ENCODE peak calls at places on chromosomes 6 and 20, in eight cellular contexts. C is nephron progenitor cell; U is activated T-helper 1 cell treated with anti-CD3 and anti-CD28 coated beads, Interleukin-2, amount 50 U/mL, for 16 hours; E is heart right ventricle; P is brain microvascular endothelial cell; Q is GDM1; Z is nucleus accumbens; V is RWPE1. M is an unnamed sample.

GRCh38 chr6:158488065-158488464 is 71.8 kb upstream of the TMEM181 start:
- DNase-seq in Q (no peak), P (peak; percentile 94), C (no peak), E (no peak), V (peak; percentile 87), U (no peak), Z (no peak), M (peak; percentile 88)

GRCh38 chr20:14711681-14712080 is 374.3 kb upstream of the FLRT3 start:
- DNase-seq in U (no peak), E (no peak), Z (no peak), P (no peak), C (no peak), Q (no peak), V (no peak), M (peak; percentile 49)

GRCh38 chr6:17580518-17581048 is 19.5 kb upstream of the FAM8A1 start:
- DNase-seq in P (peak; percentile 25), C (peak; percentile 28), Q (no peak), U (no peak), V (peak; percentile 26), E (no peak), Z (no peak), M (peak; percentile 42)

GRCh38 chr6:2478200-2478599 is 232.8 kb upstream of the GMDS start:
- DNase-seq in Z (no peak), U (no peak), P (peak; percentile 86), C (peak; percentile 10), Q (no peak), E (peak; percentile 13), V (no peak), M (peak; percentile 45)

GRCh38 chr20:8557711-8558110 is 425.6 kb downstream of the PLCB1 start:
- DNase-seq in E (no peak), C (no peak), Z (no peak), V (no peak), U (no peak), P (peak; percentile 13), Q (no peak), M (peak; percentile 55)

GRCh38 chr6:142301421-142302391 is at the start of gene ADGRG6:
- DNase-seq in C (peak; percentile 71), E (peak; percentile 17), V (peak; percentile 48), U (peak; percentile 0), Q (no peak), P (no peak), Z (no peak), M (peak; percentile 56)

GRCh38 chr6:38640216-38640909 is 634 bp upstream of the BTBD9 start:
- DNase-seq in Z (peak; percentile 15), E (no peak), P (no peak), V (no peak), C (peak; percentile 4), Q (no peak), U (no peak), M (peak; percentile 4)

GRCh38 chr6:16477367-16478149 is 239.2 kb downstream of the GMPR start:
- DNase-seq in Z (no peak), V (no peak), C (no peak), P (no peak), Q (no peak), E (peak; percentile 87), U (no peak), M (no peak)

GRCh38 chr20:53162251-53162835 is 190.2 kb downstream of the TSHZ2 start:
- DNase-seq in E (peak; percentile 5), U (no peak), Q (no peak), Z (no peak), P (peak; percentile 33), V (peak; percentile 78), C (peak; percentile 57), M (peak; percentile 37)

GRCh38 chr6:90434096-90434495 is 137.5 kb upstream of the BACH2 start:
- DNase-seq in U (no peak), Q (no peak), E (no peak), C (peak; percentile 35), Z (no peak), V (no peak), P (no peak), M (no peak)

GRCh38 chr20:9574182-9574581 is 59.8 kb downstream of the LAMP5 start:
- DNase-seq in V (no peak), P (no peak), E (no peak), Q (no peak), Z (no peak), C (peak; percentile 6), U (no peak), M (no peak)

GRCh38 chr6:149834513-149835481 is 29.4 kb downstream of the LRP11 start:
- DNase-seq in U (peak; percentile 50), Z (peak; percentile 40), Q (peak; percentile 36), C (peak; percentile 74), E (peak; percentile 54), V (peak; percentile 38), P (no peak), M (peak; percentile 89)

GRCh38 chr6:68040780-68041179 is 594.3 kb upstream of the ADGRB3 start:
- DNase-seq in U (no peak), E (no peak), Z (no peak), V (no peak), Q (no peak), P (no peak), C (no peak), M (no peak)

GRCh38 chr6:157716553-157716952 is 106.5 kb upstream of the SNX9 start:
- DNase-seq in Z (no peak), U (no peak), P (no peak), E (no peak), C (no peak), V (no peak), Q (no peak), M (peak; percentile 27)

GRCh38 chr20:53606364-53606985 is 12.8 kb upstream of the ZNF217 start:
- DNase-seq in C (no peak), Z (no peak), U (no peak), Q (no peak), P (peak; percentile 48), E (no peak), V (no peak), M (peak; percentile 44)

GRCh38 chr20:58431134-58431533 is 42.1 kb downstream of the VAPB start:
- DNase-seq in V (no peak), C (no peak), U (no peak), E (no peak), Z (no peak), Q (no peak), P (no peak), M (peak; percentile 60)

GRCh38 chr6:12112540-12113189 is 100.6 kb downstream of the HIVEP1 start:
- DNase-seq in U (no peak), Q (no peak), E (no peak), Z (no peak), V (no peak), C (no peak), P (peak; percentile 18), M (no peak)

GRCh38 chr20:9323622-9324021 is 190.8 kb upstream of the LAMP5 start:
- DNase-seq in Z (no peak), Q (no peak), U (no peak), V (no peak), C (peak; percentile 12), P (no peak), E (no peak), M (no peak)

GRCh38 chr6:169292340-169293124 is 38.9 kb upstream of the THBS2 start:
- DNase-seq in V (peak; percentile 89), Z (no peak), C (no peak), U (no peak), P (peak; percentile 91), E (no peak), Q (no peak), M (peak; percentile 93)

GRCh38 chr6:9126845-9127560 is 691.7 kb upstream of the SLC35B3 start:
- DNase-seq in Q (no peak), P (peak; percentile 55), E (no peak), U (no peak), C (no peak), V (peak; percentile 65), Z (no peak), M (peak; percentile 84)

GRCh38 chr20:17967595-17968365 is 814 bp downstream of the SNX5 start:
- DNase-seq in Z (no peak), P (no peak), C (no peak), Q (no peak), E (peak; percentile 37), V (no peak), U (no peak), M (peak; percentile 78)

GRCh38 chr6:39409889-39410288 is 87.4 kb upstream of the KCNK16 start:
- DNase-seq in Z (no peak), V (no peak), E (no peak), Q (no peak), U (no peak), C (no peak), P (no peak), M (no peak)

GRCh38 chr6:14885471-14885987 is 360.3 kb upstream of the JARID2 start:
- DNase-seq in C (no peak), E (no peak), U (no peak), V (no peak), Z (no peak), P (no peak), Q (no peak), M (no peak)

GRCh38 chr6:13243033-13243432 is 85.3 kb downstream of the TBC1D7 start:
- DNase-seq in E (no peak), Q (no peak), V (no peak), C (no peak), P (no peak), U (no peak), Z (no peak), M (no peak)

GRCh38 chr6:42200035-42200434 is 5.3 kb upstream of the GUCA1B start:
- DNase-seq in Z (no peak), E (no peak), Q (no peak), C (no peak), U (no peak), P (peak; percentile 80), V (peak; percentile 58), M (peak; percentile 90)

GRCh38 chr20:18138639-18139583 is 1.2 kb downstream of the KAT14 start:
- DNase-seq in Z (no peak), E (no peak), U (no peak), C (no peak), Q (no peak), V (no peak), P (no peak), M (peak; percentile 3)

GRCh38 chr6:94065707-94066337 is 646.5 kb upstream of the EPHA7 start:
- DNase-seq in E (no peak), Z (no peak), Q (no peak), P (no peak), U (no peak), V (no peak), C (no peak), M (no peak)

GRCh38 chr20:20950620-20951019 is 155.5 kb downstream of the LINC00237 start:
- DNase-seq in E (no peak), Q (no peak), C (no peak), V (no peak), P (no peak), U (no peak), Z (no peak), M (no peak)

GRCh38 chr20:37516697-37517370 is 4.2 kb upstream of the NNAT start:
- DNase-seq in E (no peak), V (no peak), P (no peak), Z (no peak), C (no peak), U (no peak), Q (no peak), M (peak; percentile 45)

GRCh38 chr6:97774973-97775372 is 492.0 kb upstream of the MMS22L start:
- DNase-seq in Q (no peak), C (no peak), E (no peak), U (no peak), V (no peak), P (no peak), Z (no peak), M (no peak)

GRCh38 chr20:19125508-19125907 is 86.9 kb upstream of the SLC24A3 start:
- DNase-seq in U (no peak), Z (no peak), V (no peak), Q (no peak), E (no peak), C (no peak), P (no peak), M (no peak)

GRCh38 chr20:10963717-10964266 is 290.0 kb upstream of the JAG1 start:
- DNase-seq in C (no peak), E (peak; percentile 24), Z (no peak), V (no peak), Q (peak; percentile 41), U (no peak), P (no peak), M (no peak)

GRCh38 chr6:109978174-109979032 is at the start of gene GPR6:
- DNase-seq in E (peak; percentile 56), Q (no peak), U (no peak), C (peak; percentile 99), Z (peak; percentile 40), P (peak; percentile 36), V (peak; percentile 45), M (peak; percentile 65)

GRCh38 chr6:116524236-116524635 is 12.8 kb downstream of the CALHM5 start:
- DNase-seq in Z (no peak), Q (no peak), V (no peak), U (no peak), E (no peak), C (no peak), P (no peak), M (no peak)